ENCODE peak calls at places on chromosomes 11 and 22, in seven cellular contexts. M, Q, D, I, B, O and L are unnamed samples.

GRCh38 chr11:62280452-62280851 is 10.5 kb downstream of the SCGB2A2 start:
- DNase-seq in Q (no peak), B (no peak), D (no peak), I (no peak), O (no peak), M (no peak), L (no peak)

GRCh38 chr11:117857734-117858369 is 18.6 kb downstream of the FXYD6 start:
- DNase-seq in I (no peak), B (no peak), Q (no peak), D (no peak), O (no peak), M (no peak), L (no peak)

GRCh38 chr11:33912405-33913361 is 20.8 kb upstream of the LMO2 start:
- DNase-seq in B (peak; percentile 87), O (peak; percentile 77), D (peak; percentile 79), I (no peak), M (no peak), Q (peak; percentile 62), L (no peak)

GRCh38 chr11:121422675-121423074 is 29.4 kb upstream of the SORL1 start:
- DNase-seq in M (no peak), D (no peak), I (no peak), B (no peak), O (no peak), Q (no peak), L (no peak)

GRCh38 chr22:44623771-44624510 is 78.1 kb upstream of the PRR5 start:
- DNase-seq in O (peak; percentile 13), Q (no peak), I (no peak), B (peak; percentile 17), M (no peak), D (peak; percentile 16), L (no peak)

GRCh38 chr11:20093775-20094174 is 66.5 kb downstream of the DBX1 start:
- DNase-seq in Q (no peak), I (no peak), M (no peak), O (no peak), D (no peak), B (peak; percentile 70), L (no peak)

GRCh38 chr11:66015936-66016792 is 4.4 kb downstream of the CST6 start:
- DNase-seq in B (no peak), I (no peak), D (no peak), Q (no peak), M (no peak), O (no peak), L (no peak)

GRCh38 chr11:106217456-106217855 is 140.0 kb downstream of the AASDHPPT start:
- DNase-seq in I (no peak), B (no peak), M (no peak), O (no peak), D (no peak), Q (no peak), L (no peak)

GRCh38 chr11:66080055-66080817 is 10.2 kb downstream of the PACS1 start:
- DNase-seq in M (peak; percentile 69), I (no peak), Q (no peak), B (peak; percentile 81), D (peak; percentile 69), O (peak; percentile 85), L (no peak)

GRCh38 chr22:37894939-37895670 is 11.0 kb upstream of the MICALL1 start:
- DNase-seq in B (no peak), M (no peak), I (no peak), O (no peak), Q (no peak), D (no peak), L (no peak)

GRCh38 chr11:3736816-3737215 is 60.5 kb downstream of the NUP98 start:
- DNase-seq in M (no peak), B (no peak), D (no peak), Q (no peak), I (no peak), O (no peak), L (no peak)

GRCh38 chr11:1544536-1544935 is 27.5 kb downstream of the DUSP8 start:
- DNase-seq in O (no peak), D (no peak), B (no peak), Q (no peak), I (no peak), M (no peak), L (no peak)